ENCODE peak calls at places on chromosomes 12 and 14, in seven cellular contexts. H is CD8-positive, alpha-beta memory T cell; Z is H7; Q is GM12878; N is astrocyte; S is HCT116; K is transverse colon. F is an unnamed sample.

GRCh38 chr14:54866588-54866987 is 36.0 kb downstream of the GCH1 start:
- DNase-seq in H (no peak), Z (no peak), Q (no peak), N (no peak), S (no peak), K (no peak), F (peak)

GRCh38 chr14:54444701-54445100 is 3.5 kb upstream of the CNIH1 start:
- DNase-seq in H (no peak), Z (no peak), Q (no peak), N (no peak), S (no peak), K (no peak), F (peak)

GRCh38 chr14:105562713-105563346 is 36.4 kb downstream of the TMEM121 start:
- DNase-seq in H (no peak), Z (no peak), Q (no peak), N (no peak), S (no peak), K (no peak), F (no peak)

GRCh38 chr14:20478915-20479314 is 9.7 kb downstream of the PNP start:
- DNase-seq in H (no peak), Z (no peak), Q (no peak), N (no peak), S (no peak), K (no peak), F (no peak)

GRCh38 chr12:79886917-79887519 is 47.9 kb downstream of the PPP1R12A start:
- DNase-seq in H (no peak), Z (no peak), Q (peak), N (peak), S (peak), K (no peak), F (peak)

GRCh38 chr14:104659146-104659545 is 30.3 kb upstream of the INF2 start:
- DNase-seq in H (no peak), Z (peak), Q (no peak), N (no peak), S (no peak), K (no peak), F (no peak)

GRCh38 chr12:6603095-6603567 is 4.0 kb downstream of the CHD4 start:
- DNase-seq in H (peak), Z (peak), Q (no peak), N (peak), S (no peak), K (peak), F (peak)

GRCh38 chr14:54807881-54808280 is 94.7 kb downstream of the GCH1 start:
- DNase-seq in H (no peak), Z (no peak), Q (no peak), N (no peak), S (no peak), K (no peak), F (no peak)

GRCh38 chr14:104977681-104978647 is at the start of gene AHNAK2:
- DNase-seq in H (peak), Z (peak), Q (no peak), N (peak), S (peak), K (peak), F (peak)

GRCh38 chr12:39646963-39647362 is 27.4 kb upstream of the ABCD2 start:
- DNase-seq in H (no peak), Z (no peak), Q (no peak), N (no peak), S (no peak), K (no peak), F (no peak)

GRCh38 chr14:43540948-43541347 is 966.1 kb downstream of the FSCB start:
- DNase-seq in H (no peak), Z (peak), Q (no peak), N (no peak), S (no peak), K (no peak), F (peak)

GRCh38 chr12:128818065-128819022 is 5.4 kb downstream of the SLC15A4 start:
- DNase-seq in H (no peak), Z (no peak), Q (no peak), N (peak), S (no peak), K (no peak), F (peak)

GRCh38 chr12:28130625-28131598 is 59.3 kb upstream of the CCDC91 start:
- DNase-seq in H (no peak), Z (no peak), Q (no peak), N (peak), S (no peak), K (no peak), F (peak)

GRCh38 chr12:67754933-67755697 is 106.6 kb downstream of the DYRK2 start:
- DNase-seq in H (no peak), Z (no peak), Q (no peak), N (no peak), S (no peak), K (no peak), F (no peak)

GRCh38 chr12:10661338-10661737 is 12.5 kb downstream of the STYK1 start:
- DNase-seq in H (no peak), Z (no peak), Q (no peak), N (no peak), S (no peak), K (peak), F (peak)

GRCh38 chr12:107509421-107509820 is 176.2 kb upstream of the PWP1 start:
- DNase-seq in H (no peak), Z (no peak), Q (no peak), N (no peak), S (no peak), K (no peak), F (no peak)

GRCh38 chr14:56002876-56003625 is 115.2 kb upstream of the PELI2 start:
- DNase-seq in H (peak), Z (no peak), Q (peak), N (no peak), S (no peak), K (no peak), F (no peak)

GRCh38 chr12:96500686-96501085 is 11.3 kb downstream of the CFAP54 start:
- DNase-seq in H (no peak), Z (no peak), Q (no peak), N (no peak), S (no peak), K (no peak), F (peak)

GRCh38 chr12:50787618-50788017 is 23.7 kb downstream of the ATF1 start:
- DNase-seq in H (no peak), Z (no peak), Q (no peak), N (no peak), S (no peak), K (no peak), F (no peak)

GRCh38 chr14:99289394-99290189 is 17.6 kb upstream of the BCL11B start:
- DNase-seq in H (no peak), Z (peak), Q (no peak), N (no peak), S (no peak), K (no peak), F (no peak)

GRCh38 chr12:88575361-88575959 is 4.8 kb downstream of the KITLG start:
- DNase-seq in H (no peak), Z (no peak), Q (no peak), N (no peak), S (no peak), K (no peak), F (no peak)

GRCh38 chr14:65866422-65866821 is 453.9 kb downstream of the FUT8 start:
- DNase-seq in H (no peak), Z (no peak), Q (no peak), N (no peak), S (no peak), K (no peak), F (peak)

GRCh38 chr14:33676135-33676566 is 274.7 kb downstream of the EGLN3 start:
- DNase-seq in H (no peak), Z (peak), Q (no peak), N (peak), S (peak), K (peak), F (peak)

GRCh38 chr12:68342966-68343365 is 10.8 kb upstream of the MDM1 start:
- DNase-seq in H (no peak), Z (no peak), Q (no peak), N (no peak), S (no peak), K (no peak), F (no peak)

GRCh38 chr12:68491204-68491960 is 119.3 kb upstream of the RAP1B start:
- DNase-seq in H (no peak), Z (no peak), Q (no peak), N (no peak), S (no peak), K (no peak), F (no peak)

GRCh38 chr12:127025545-127025944 is 1241.4 kb upstream of the TMEM132C start:
- DNase-seq in H (no peak), Z (no peak), Q (no peak), N (no peak), S (no peak), K (no peak), F (peak)

GRCh38 chr14:32594766-32595165 is 265.7 kb downstream of the AKAP6 start:
- DNase-seq in H (no peak), Z (no peak), Q (no peak), N (peak), S (no peak), K (no peak), F (peak)

GRCh38 chr14:50772361-50772760 is 58.6 kb downstream of the NIN start:
- DNase-seq in H (no peak), Z (no peak), Q (no peak), N (peak), S (no peak), K (no peak), F (peak)

GRCh38 chr14:30257946-30258661 is 300.9 kb upstream of the G2E3 start:
- DNase-seq in H (no peak), Z (no peak), Q (no peak), N (no peak), S (no peak), K (no peak), F (no peak)

GRCh38 chr14:68759017-68759569 is 33.8 kb downstream of the ZFP36L1 start:
- DNase-seq in H (no peak), Z (no peak), Q (no peak), N (no peak), S (no peak), K (no peak), F (no peak)

GRCh38 chr14:69780092-69780491 is 13.2 kb downstream of the SRSF5 start:
- DNase-seq in H (no peak), Z (no peak), Q (no peak), N (no peak), S (no peak), K (no peak), F (no peak)

GRCh38 chr14:101719708-101720107 is 41.8 kb upstream of the PPP2R5C start:
- DNase-seq in H (no peak), Z (peak), Q (no peak), N (no peak), S (no peak), K (no peak), F (no peak)

GRCh38 chr12:44960423-44960822 is 84.3 kb upstream of the NELL2 start:
- DNase-seq in H (no peak), Z (no peak), Q (no peak), N (no peak), S (no peak), K (no peak), F (no peak)

GRCh38 chr12:70774055-70774454 is 136.8 kb upstream of the PTPRB start:
- DNase-seq in H (no peak), Z (no peak), Q (no peak), N (no peak), S (no peak), K (no peak), F (peak)

GRCh38 chr12:20805921-20806320 is 4.6 kb upstream of the SLCO1B3 start:
- DNase-seq in H (no peak), Z (no peak), Q (no peak), N (no peak), S (no peak), K (no peak), F (no peak)

GRCh38 chr12:32906407-32907165 is 10.0 kb upstream of the PKP2 start:
- DNase-seq in H (no peak), Z (no peak), Q (peak), N (no peak), S (no peak), K (peak), F (no peak)

GRCh38 chr12:102444093-102444492 is 36.3 kb downstream of the IGF1 start:
- DNase-seq in H (no peak), Z (no peak), Q (no peak), N (no peak), S (no peak), K (no peak), F (no peak)

GRCh38 chr12:63323942-63324341 is 172.9 kb upstream of the AVPR1A start:
- DNase-seq in H (no peak), Z (no peak), Q (no peak), N (no peak), S (no peak), K (no peak), F (no peak)

GRCh38 chr14:34993444-34993843 is 10.7 kb downstream of the SRP54 start:
- DNase-seq in H (no peak), Z (no peak), Q (no peak), N (no peak), S (no peak), K (no peak), F (no peak)

GRCh38 chr14:89298056-89298834 is 118.8 kb downstream of the FOXN3 start:
- DNase-seq in H (no peak), Z (no peak), Q (no peak), N (no peak), S (no peak), K (no peak), F (no peak)

GRCh38 chr14:89294872-89295271 is 122.2 kb downstream of the FOXN3 start:
- DNase-seq in H (no peak), Z (no peak), Q (no peak), N (no peak), S (no peak), K (no peak), F (no peak)

GRCh38 chr14:89293349-89293916 is 123.6 kb downstream of the FOXN3 start:
- DNase-seq in H (no peak), Z (peak), Q (no peak), N (no peak), S (no peak), K (no peak), F (no peak)

GRCh38 chr14:89294060-89294459 is 123.0 kb downstream of the FOXN3 start:
- DNase-seq in H (no peak), Z (no peak), Q (no peak), N (no peak), S (no peak), K (no peak), F (no peak)

DNA sequence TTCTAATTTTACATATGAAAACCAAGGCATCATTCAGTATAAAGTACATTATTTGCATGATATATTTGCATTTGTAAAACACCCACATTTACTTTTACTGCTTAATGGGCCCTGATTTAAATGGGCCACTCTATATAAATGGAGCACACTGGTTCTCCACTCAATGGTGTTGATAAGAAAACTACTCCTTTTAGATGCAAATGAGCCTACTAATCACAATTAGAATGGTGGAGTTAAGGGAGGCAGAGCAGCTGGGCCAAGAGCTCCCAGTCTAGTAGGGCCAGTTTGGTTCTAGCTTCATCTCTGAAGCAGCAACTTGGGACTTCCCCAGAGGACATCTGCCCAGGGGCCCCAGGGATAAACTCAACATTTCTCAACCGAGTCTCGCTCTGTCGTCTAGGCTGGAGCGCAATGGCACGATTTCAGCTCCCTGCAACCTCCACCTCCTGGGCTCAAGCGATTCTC is 120.7 kb downstream of the FOXN3 start:
- DNase-seq in H (no peak), Z (peak), Q (no peak), N (no peak), S (no peak), K (no peak), F (no peak)
- H3K4me3 ChIP-seq in H (no peak), Z (no peak), Q (no peak), N (no peak), S (no peak), K (no peak), F (no peak)

GRCh38 chr12:124279846-124280360 is 15.0 kb upstream of the RFLNA start:
- DNase-seq in H (no peak), Z (peak), Q (no peak), N (no peak), S (no peak), K (no peak), F (peak)

GRCh38 chr12:124277394-124278222 is 17.3 kb upstream of the RFLNA start:
- DNase-seq in H (no peak), Z (peak), Q (no peak), N (no peak), S (no peak), K (peak), F (no peak)

GRCh38 chr12:124278389-124279101 is 16.3 kb upstream of the RFLNA start:
- DNase-seq in H (no peak), Z (no peak), Q (no peak), N (no peak), S (no peak), K (no peak), F (no peak)

GRCh38 chr12:124281309-124281708 is 13.6 kb upstream of the RFLNA start:
- DNase-seq in H (no peak), Z (no peak), Q (no peak), N (no peak), S (no peak), K (no peak), F (no peak)

DNA sequence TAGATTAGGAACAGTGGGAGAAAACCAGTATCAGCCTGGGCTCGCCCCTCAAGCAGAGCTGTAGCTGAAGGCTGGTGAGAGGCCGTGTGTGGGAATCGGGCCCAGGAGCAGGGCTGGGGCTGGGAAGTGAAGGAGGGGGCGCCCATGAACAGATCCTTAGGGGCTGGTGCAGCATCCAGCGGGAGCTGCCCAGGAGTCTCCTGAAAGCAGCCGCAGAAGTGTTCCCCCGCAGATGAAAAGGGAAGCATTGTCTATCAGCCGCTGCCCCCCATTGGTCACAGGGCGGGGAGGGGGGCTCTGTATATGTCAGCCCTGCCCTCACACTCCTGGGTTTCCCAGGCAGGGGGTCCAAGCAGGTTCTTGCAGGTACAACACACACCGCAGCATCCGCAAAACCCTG is 15.6 kb upstream of the RFLNA start:
- DNase-seq in H (no peak), Z (peak), Q (no peak), N (no peak), S (no peak), K (no peak), F (no peak)
- H3K4me3 ChIP-seq in H (no peak), Z (no peak), Q (no peak), N (no peak), S (no peak), K (no peak), F (no peak)

GRCh38 chr12:1533205-1533601 is 61.2 kb downstream of the FBXL14 start:
- DNase-seq in H (no peak), Z (no peak), Q (peak), N (peak), S (no peak), K (no peak), F (peak)

GRCh38 chr12:1532796-1533195 is 61.6 kb downstream of the FBXL14 start:
- DNase-seq in H (no peak), Z (no peak), Q (no peak), N (no peak), S (no peak), K (no peak), F (peak)

GRCh38 chr12:1536817-1537216 is 57.6 kb downstream of the FBXL14 start:
- DNase-seq in H (no peak), Z (no peak), Q (no peak), N (no peak), S (no peak), K (no peak), F (no peak)

GRCh38 chr12:1533602-1534304 is 60.6 kb downstream of the FBXL14 start:
- DNase-seq in H (peak), Z (no peak), Q (peak), N (peak), S (no peak), K (peak), F (peak)

GRCh38 chr12:1534708-1535107 is 59.7 kb downstream of the FBXL14 start:
- DNase-seq in H (no peak), Z (no peak), Q (peak), N (no peak), S (no peak), K (peak), F (peak)
- H3K4me3 ChIP-seq in H (no peak), Z (no peak), Q (peak), N (no peak), S (no peak), K (no peak), F (peak)

DNA sequence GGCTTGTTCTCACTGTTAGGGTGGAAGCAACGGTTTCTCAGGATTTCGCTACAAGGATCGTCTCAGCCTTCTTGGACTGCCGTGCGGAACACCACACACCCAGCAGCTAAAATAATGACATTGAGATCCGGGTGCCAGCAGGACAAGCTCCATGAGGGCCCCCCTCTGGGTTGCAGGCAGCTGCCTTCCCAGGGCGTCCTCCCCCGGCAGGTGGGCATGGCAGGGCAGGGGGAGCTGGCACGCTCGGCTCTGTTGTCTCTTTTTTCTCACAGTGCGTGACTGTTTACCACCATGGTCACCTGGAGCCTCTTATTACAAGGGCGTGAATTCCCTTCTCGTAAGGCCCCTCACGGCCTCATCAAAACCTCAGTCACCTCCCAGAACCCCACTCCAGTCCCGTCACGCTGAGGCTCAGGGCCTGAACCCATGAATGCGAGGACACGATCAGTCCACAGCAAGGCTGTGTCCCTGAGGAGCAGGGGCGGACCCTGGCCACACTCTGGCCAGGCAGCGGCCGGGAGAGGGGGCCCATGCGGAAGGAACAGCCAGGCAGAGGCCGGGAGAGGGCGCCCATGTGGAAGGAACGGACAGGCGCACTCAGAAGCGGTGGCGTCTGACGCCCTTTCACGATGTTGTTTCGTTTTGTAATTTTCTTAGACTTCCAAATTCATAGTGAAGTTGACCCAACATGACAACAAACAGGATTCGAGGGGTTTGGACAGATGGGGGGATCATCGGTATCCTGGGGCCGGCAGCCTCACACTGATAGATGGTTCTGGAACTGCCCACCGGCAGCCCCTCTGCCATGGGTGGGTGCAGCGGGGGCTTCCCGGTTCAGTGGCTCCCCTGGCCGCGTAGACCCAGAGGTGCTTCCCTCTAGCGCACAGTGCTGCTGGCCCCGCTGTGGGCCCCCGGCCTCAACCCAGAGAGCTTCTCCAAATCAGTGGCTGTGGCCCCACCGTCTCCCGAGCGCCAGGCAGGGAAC is 10.0 kb downstream of the LRCOL1 start:
- DNase-seq in H (no peak), Z (peak), Q (no peak), N (peak), S (peak), K (peak), F (peak)
- H3K4me3 ChIP-seq in H (peak), Z (no peak), Q (peak), N (peak), S (no peak), K (peak), F (peak)

DNA sequence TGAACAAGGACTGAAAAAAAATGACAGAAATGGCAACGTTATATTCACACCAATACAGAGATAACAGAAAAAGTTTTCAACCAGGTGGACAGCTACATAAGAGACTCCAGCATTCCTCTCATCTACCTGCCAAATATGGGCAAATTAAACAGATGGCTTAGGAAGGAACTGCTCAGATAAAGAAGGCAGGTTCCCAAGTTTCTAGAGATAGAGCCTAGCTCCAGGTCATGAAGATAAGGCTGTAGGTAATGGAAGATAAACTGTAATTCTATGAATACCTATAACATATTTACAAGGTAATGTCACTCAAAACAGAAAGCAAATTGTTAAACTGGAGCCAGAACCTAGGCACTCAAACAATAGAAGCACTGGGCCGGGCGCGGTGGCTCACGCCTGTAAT is 42.5 kb downstream of the GIT2 start:
- DNase-seq in H (no peak), Z (no peak), Q (no peak), N (no peak), S (no peak), K (no peak), F (no peak)
- H3K4me3 ChIP-seq in H (no peak), Z (no peak), Q (no peak), N (no peak), S (no peak), K (no peak), F (no peak)

F was measured in GM23248.